ENCODE peak calls at places on chromosome 2, in five cellular contexts. O, U, V, B and F are unnamed samples.

GRCh38 chr2:215899111-215900074 is 114.0 kb downstream of the MREG start:
- DNase-seq in B (no peak), O (no peak), U (no peak), V (no peak), F (no peak)

GRCh38 chr2:240510513-240511210 is 47.1 kb downstream of the ANKMY1 start:
- DNase-seq in B (no peak), O (peak), U (no peak), V (no peak), F (no peak)

GRCh38 chr2:170163666-170164065 is 14.3 kb upstream of the MYO3B start:
- DNase-seq in O (no peak), B (peak), V (no peak), U (no peak), F (no peak)

GRCh38 chr2:20592106-20593071 is 58.5 kb downstream of the HS1BP3 start:
- DNase-seq in B (no peak), U (no peak), O (no peak), V (no peak), F (no peak)

GRCh38 chr2:53631313-53632125 is 136.1 kb upstream of the CHAC2 start:
- DNase-seq in U (no peak), B (peak), V (no peak), O (no peak), F (no peak)

GRCh38 chr2:134564549-134564948 is 154.3 kb downstream of the TMEM163 start:
- DNase-seq in U (no peak), O (no peak), V (no peak), B (no peak), F (no peak)

GRCh38 chr2:221429741-221430491 is 142.2 kb downstream of the EPHA4 start:
- DNase-seq in V (no peak), U (peak), B (peak), O (peak), F (peak)

GRCh38 chr2:69701100-69701945 is 40.6 kb upstream of the ANXA4 start:
- DNase-seq in B (no peak), U (no peak), V (no peak), O (no peak), F (no peak)

GRCh38 chr2:28393115-28393836 is 618 bp downstream of the FOSL2 start:
- DNase-seq in U (peak), B (no peak), V (peak), O (peak), F (no peak)

GRCh38 chr2:172582656-172583055 is 26.8 kb downstream of the PDK1 start:
- DNase-seq in O (no peak), V (no peak), B (no peak), U (no peak), F (no peak)

GRCh38 chr2:185522472-185522871 is 216.1 kb upstream of the FSIP2 start:
- DNase-seq in V (no peak), O (no peak), U (no peak), B (no peak), F (no peak)

GRCh38 chr2:70789304-70790078 is 952 bp downstream of the FIGLA start:
- DNase-seq in V (no peak), B (peak), O (peak), U (peak), F (peak)

GRCh38 chr2:195486987-195487644 is 169.9 kb upstream of the SLC39A10 start:
- DNase-seq in O (no peak), V (peak), B (no peak), U (peak), F (no peak)